ENCODE peak calls at places on chromosomes 2 and 18, in eight cellular contexts. K, H, R, J, N, C, Z and Q are unnamed samples.
A peak's percentile ranks its signal among the peaks of the same experiment; 100 is the strongest.

GRCh38 chr2:88307817-88308216 is 137.7 kb downstream of the THNSL2 start:
- DNase-seq in K (no peak), H (no peak), R (peak; percentile 50), J (peak; percentile 43), N (peak; percentile 41), C (peak; percentile 43), Z (peak; percentile 78), Q (peak; percentile 40)

GRCh38 chr2:31729442-31730092 is 148.8 kb upstream of the SRD5A2 start:
- DNase-seq in K (peak; percentile 3), H (no peak), R (peak; percentile 74), J (peak; percentile 36), N (peak; percentile 13), C (peak; percentile 43), Z (peak; percentile 80), Q (peak; percentile 69)

GRCh38 chr2:216863946-216864345 is 4.1 kb upstream of the TNP1 start:
- DNase-seq in K (no peak), H (no peak), R (peak; percentile 11), J (no peak), N (no peak), C (no peak), Z (no peak), Q (no peak)

GRCh38 chr2:240623531-240624010 is 1.7 kb upstream of the GPR35 start:
- DNase-seq in K (no peak), H (no peak), R (no peak), J (no peak), N (no peak), C (no peak), Z (no peak), Q (no peak)

GRCh38 chr2:112995346-112995920 is 9.8 kb upstream of the IL36A start:
- DNase-seq in K (no peak), H (no peak), R (no peak), J (no peak), N (no peak), C (no peak), Z (no peak), Q (no peak)

GRCh38 chr2:150046211-150046610 is 441.3 kb downstream of the RND3 start:
- DNase-seq in K (peak; percentile 70), H (peak; percentile 60), R (peak; percentile 43), J (no peak), N (no peak), C (no peak), Z (no peak), Q (peak; percentile 60)

GRCh38 chr2:119212139-119212800 is 11.4 kb upstream of the STEAP3 start:
- DNase-seq in K (peak; percentile 63), H (peak; percentile 46), R (no peak), J (no peak), N (no peak), C (no peak), Z (no peak), Q (no peak)

GRCh38 chr2:143402462-143402861 is 273.2 kb downstream of the ARHGAP15 start:
- DNase-seq in K (no peak), H (no peak), R (no peak), J (no peak), N (no peak), C (no peak), Z (no peak), Q (no peak)

GRCh38 chr18:73153271-73153670 is 285.5 kb upstream of the NETO1 start:
- DNase-seq in K (peak; percentile 49), H (peak; percentile 33), R (peak; percentile 66), J (no peak), N (no peak), C (no peak), Z (no peak), Q (no peak)

GRCh38 chr2:224263571-224264043 is 138.3 kb downstream of the FAM124B start:
- DNase-seq in K (peak; percentile 79), H (peak; percentile 74), R (peak; percentile 74), J (no peak), N (no peak), C (no peak), Z (no peak), Q (peak; percentile 69)

GRCh38 chr2:240856151-240856980 is 12.3 kb upstream of the AGXT start:
- DNase-seq in K (no peak), H (no peak), R (no peak), J (no peak), N (no peak), C (peak; percentile 33), Z (peak; percentile 73), Q (no peak)

DNA sequence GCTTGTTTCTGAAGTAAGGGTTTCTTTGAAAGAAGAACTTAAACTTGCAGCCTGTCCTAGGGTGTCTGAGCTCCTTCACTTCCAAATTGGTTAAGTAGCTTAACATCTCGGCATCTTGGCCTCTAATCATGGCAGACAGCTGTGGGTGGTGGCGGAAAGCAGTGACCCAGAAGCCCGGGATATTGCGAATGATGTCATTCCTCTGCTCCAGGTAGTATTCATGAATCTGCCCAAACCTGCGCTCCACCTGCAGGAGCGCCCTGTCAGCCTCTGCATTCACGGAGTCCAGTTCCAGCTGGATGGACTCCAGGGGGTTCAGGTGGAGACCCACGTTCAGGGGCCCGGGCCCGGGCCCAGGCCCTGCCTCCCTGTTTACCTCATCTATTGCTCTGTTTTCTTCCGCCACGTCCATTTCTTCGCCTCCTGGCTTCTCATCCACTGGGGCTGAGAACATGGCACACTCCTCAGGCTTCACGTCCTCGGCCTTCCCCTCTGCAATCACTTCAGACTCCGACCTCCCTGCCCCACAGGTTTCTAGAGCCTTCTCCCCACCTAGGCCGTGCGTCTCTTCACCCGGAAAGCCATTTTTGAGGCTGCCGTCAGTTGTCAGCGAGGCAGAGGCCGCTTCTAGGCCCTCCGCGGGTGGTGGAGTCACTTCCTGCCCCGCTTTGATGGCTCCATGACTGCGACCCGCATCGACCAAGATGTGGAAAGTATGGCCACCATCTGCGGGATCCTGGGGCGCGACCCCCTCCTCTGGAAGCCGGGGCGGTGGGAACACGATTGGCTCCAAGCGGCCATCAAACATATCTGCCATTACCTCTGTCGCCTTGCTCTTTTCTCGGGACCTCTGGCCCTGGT is 569 bp downstream of the TSPYL6 start:
- DNase-seq in K (no peak), H (no peak), R (no peak), J (no peak), N (peak; percentile 17), C (no peak), Z (no peak), Q (no peak)
- H4K20me1 ChIP-seq in K (no peaks in the 10 kb centered on the region), H (no peaks in the 10 kb centered on the region), R (no peaks in the 10 kb centered on the region), J (no peaks in the 10 kb centered on the region), N (peaks cover 19% of the 10 kb centered on the region), C (no peaks in the 10 kb centered on the region), Z (no peaks in the 10 kb centered on the region), Q (no peaks in the 10 kb centered on the region)

GRCh38 chr2:3361518-3362438 is 15.8 kb downstream of the EIPR1 start:
- DNase-seq in K (no peak), H (no peak), R (no peak), J (no peak), N (no peak), C (no peak), Z (no peak), Q (no peak)

GRCh38 chr2:3368261-3368722 is 9.3 kb downstream of the EIPR1 start:
- DNase-seq in K (no peak), H (no peak), R (no peak), J (no peak), N (no peak), C (no peak), Z (no peak), Q (no peak)

GRCh38 chr2:3362686-3363085 is 14.9 kb downstream of the EIPR1 start:
- DNase-seq in K (no peak), H (no peak), R (no peak), J (no peak), N (no peak), C (no peak), Z (no peak), Q (no peak)

GRCh38 chr2:3365219-3365618 is 12.4 kb downstream of the EIPR1 start:
- DNase-seq in K (no peak), H (no peak), R (no peak), J (no peak), N (no peak), C (no peak), Z (no peak), Q (no peak)
- H3K79me2 ChIP-seq in K (peaks cover 12% of the 10 kb centered on the region), H (peaks cover 55% of the 10 kb centered on the region), R (peaks cover 79% of the 10 kb centered on the region), J (peaks cover 87% of the 10 kb centered on the region), N (peaks cover 55% of the 10 kb centered on the region), C (peaks cover 56% of the 10 kb centered on the region), Z (peaks cover 86% of the 10 kb centered on the region), Q (peaks cover 78% of the 10 kb centered on the region)

GRCh38 chr18:22173221-22173927 is 4.0 kb downstream of the GATA6 start:
- DNase-seq in K (no peak), H (no peak), R (no peak), J (no peak), N (no peak), C (no peak), Z (no peak), Q (no peak)

GRCh38 chr18:22175326-22175725 is 5.9 kb downstream of the GATA6 start:
- DNase-seq in K (no peak), H (no peak), R (no peak), J (no peak), N (no peak), C (no peak), Z (no peak), Q (no peak)

GRCh38 chr18:22174341-22175148 is 5.2 kb downstream of the GATA6 start:
- DNase-seq in K (no peak), H (no peak), R (no peak), J (no peak), N (no peak), C (no peak), Z (no peak), Q (no peak)

GRCh38 chr18:22172594-22173049 is 3.2 kb downstream of the GATA6 start:
- DNase-seq in K (no peak), H (no peak), R (no peak), J (no peak), N (no peak), C (no peak), Z (no peak), Q (peak; percentile 34)

DNA sequence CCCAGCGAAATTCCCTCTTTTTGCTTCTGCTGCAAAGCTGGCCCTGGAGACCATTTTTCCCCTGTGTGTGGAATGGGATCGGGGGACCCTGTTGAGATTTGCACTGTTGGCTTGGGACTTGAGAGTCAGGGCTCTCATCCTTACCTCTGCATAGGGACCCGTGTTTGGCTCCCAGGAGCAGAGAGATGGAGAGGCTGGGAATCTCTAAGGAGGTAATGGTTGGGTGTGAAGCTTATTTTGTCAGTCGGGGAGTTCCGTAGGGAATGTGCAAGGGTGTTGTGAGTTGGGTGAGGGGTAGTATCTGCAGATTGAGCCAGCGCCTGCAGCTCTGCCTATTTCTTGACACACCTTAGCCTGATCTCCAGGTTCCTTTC is 4.5 kb downstream of the GATA6 start:
- DNase-seq in K (no peak), H (no peak), R (no peak), J (no peak), N (no peak), C (no peak), Z (peak; percentile 49), Q (no peak)
- H4K20me1 ChIP-seq in K (no peaks in the 10 kb centered on the region), H (peaks cover 83% of the 10 kb centered on the region), R (peaks cover 34% of the 10 kb centered on the region), J (no peaks in the 10 kb centered on the region), N (no peaks in the 10 kb centered on the region), C (no peaks in the 10 kb centered on the region), Z (peaks cover 36% of the 10 kb centered on the region), Q (no peaks in the 10 kb centered on the region)

DNA sequence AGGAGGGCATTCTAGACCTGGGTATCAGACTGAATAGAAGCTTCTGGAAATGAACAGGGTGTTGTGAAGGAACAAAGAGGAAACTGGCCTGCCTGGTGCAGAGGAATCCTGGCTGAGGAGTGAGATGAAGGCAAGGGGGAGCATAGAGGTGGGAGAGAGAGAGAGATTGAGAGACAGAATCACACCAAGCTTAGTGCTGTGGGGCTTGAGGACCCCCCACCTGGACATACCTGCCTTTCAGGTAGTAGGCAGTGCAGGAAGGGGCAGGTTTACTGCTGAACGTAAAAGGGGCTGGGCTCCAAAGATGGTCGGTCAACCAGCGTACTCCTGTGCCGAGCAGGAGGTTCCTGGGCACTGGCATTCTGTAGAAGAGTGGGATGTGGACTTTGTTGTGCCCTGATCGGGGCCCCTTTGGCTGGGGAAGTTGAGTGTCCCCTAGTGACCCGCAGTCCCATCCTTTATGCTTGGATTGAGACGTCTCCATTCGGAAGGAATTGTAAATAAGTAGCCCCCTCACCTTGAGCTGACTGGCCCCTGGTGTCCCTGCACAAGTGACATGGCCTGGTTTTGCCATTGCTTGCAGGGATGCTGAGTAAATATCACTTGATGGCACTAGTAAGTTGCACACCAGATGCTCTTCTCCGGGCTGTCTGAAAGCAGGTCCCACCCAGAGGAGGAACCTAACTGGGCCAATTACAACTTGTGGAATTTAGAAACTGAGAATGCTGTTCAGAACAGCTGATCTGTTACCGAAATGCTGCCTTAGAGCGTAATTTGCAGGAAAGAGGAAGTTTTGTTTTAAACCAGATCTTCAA is 1.4 kb downstream of the UBE2F start:
- DNase-seq in K (peak; percentile 39), H (peak; percentile 28), R (peak; percentile 7), J (peak; percentile 59), N (no peak), C (peak; percentile 86), Z (peak; percentile 41), Q (peak; percentile 89)
- H3K79me2 ChIP-seq in K (peaks cover 44% of the 10 kb centered on the region), H (peaks cover 59% of the 10 kb centered on the region), R (peaks cover 59% of the 10 kb centered on the region), J (peaks cover 60% of the 10 kb centered on the region), N (peaks cover 60% of the 10 kb centered on the region), C (peaks cover 5% of the 10 kb centered on the region), Z (peaks cover 60% of the 10 kb centered on the region), Q (peaks cover 57% of the 10 kb centered on the region)